ENCODE peak calls at places on chromosomes 6 and 20, in four cellular contexts. S is right cardiac atrium, P is aorta, Q is heart right ventricle. B is an unnamed sample.
A peak's percentile ranks its signal among the peaks of the same experiment; 100 is the strongest.

GRCh38 chr6:21238208-21238607 is 355.3 kb upstream of the SOX4 start:
- ATAC-seq in S (no peak), P (no peak), Q (no peak), B (no peak)

GRCh38 chr20:58647814-58648501 is 3.1 kb upstream of the STX16 start:
- ATAC-seq in S (no peak), P (peak; percentile 57), Q (no peak), B (peak; percentile 62)

GRCh38 chr6:102085257-102085656 is 691.7 kb downstream of the GRIK2 start:
- ATAC-seq in S (no peak), P (no peak), Q (no peak), B (no peak)

GRCh38 chr6:118606268-118606667 is 45.1 kb downstream of the CEP85L start:
- ATAC-seq in S (no peak), P (no peak), Q (no peak), B (no peak)

GRCh38 chr6:170445487-170445886 is 107.6 kb downstream of the PSMB1 start:
- ATAC-seq in S (no peak), P (no peak), Q (no peak), B (no peak)

GRCh38 chr6:49348561-49348960 is 114.5 kb downstream of the MMUT start:
- ATAC-seq in S (no peak), P (no peak), Q (no peak), B (no peak)

GRCh38 chr20:40525356-40525755 is 163.7 kb downstream of the MAFB start:
- ATAC-seq in S (no peak), P (no peak), Q (no peak), B (no peak)

GRCh38 chr6:33289784-33290315 is 449 bp downstream of the PFDN6 start:
- ATAC-seq in S (peak; percentile 6), P (peak; percentile 2), Q (peak; percentile 2), B (no peak)

GRCh38 chr6:90127589-90127988 is 169.1 kb downstream of the BACH2 start:
- ATAC-seq in S (no peak), P (no peak), Q (no peak), B (no peak)

GRCh38 chr6:158242071-158242606 is 70.1 kb upstream of the TULP4 start:
- ATAC-seq in S (peak; percentile 26), P (no peak), Q (no peak), B (no peak)

GRCh38 chr20:44215125-44215524 is 4.6 kb upstream of the OSER1 start:
- ATAC-seq in S (no peak), P (no peak), Q (peak; percentile 20), B (no peak)

GRCh38 chr6:13194852-13195251 is 133.5 kb downstream of the TBC1D7 start:
- ATAC-seq in S (peak; percentile 44), P (peak; percentile 54), Q (no peak), B (no peak)

GRCh38 chr20:46666818-46667515 is 15.7 kb upstream of the SLC13A3 start:
- ATAC-seq in S (no peak), P (no peak), Q (no peak), B (no peak)

GRCh38 chr6:82144852-82145332 is 102.7 kb downstream of the IBTK start:
- ATAC-seq in S (peak; percentile 94), P (peak; percentile 81), Q (peak; percentile 92), B (peak; percentile 62)

GRCh38 chr6:159110013-159110412 is 59.2 kb upstream of the FNDC1 start:
- ATAC-seq in S (no peak), P (no peak), Q (no peak), B (no peak)

GRCh38 chr6:10398439-10399218 is 16.2 kb downstream of the TFAP2A start:
- ATAC-seq in S (no peak), P (no peak), Q (no peak), B (no peak)

GRCh38 chr6:143090314-143091044 is 29.8 kb downstream of the AIG1 start:
- ATAC-seq in S (no peak), P (no peak), Q (no peak), B (no peak)

GRCh38 chr6:11771473-11772048 is 7.0 kb downstream of the ADTRP start:
- ATAC-seq in S (no peak), P (peak; percentile 9), Q (no peak), B (no peak)
- H3K27ac ChIP-seq in S (peak overlapping the region; percentile 37), P (peak overlapping the region; percentile 93), Q (peak overlapping the region; percentile 89), B (peak overlapping the region; percentile 86)

DNA sequence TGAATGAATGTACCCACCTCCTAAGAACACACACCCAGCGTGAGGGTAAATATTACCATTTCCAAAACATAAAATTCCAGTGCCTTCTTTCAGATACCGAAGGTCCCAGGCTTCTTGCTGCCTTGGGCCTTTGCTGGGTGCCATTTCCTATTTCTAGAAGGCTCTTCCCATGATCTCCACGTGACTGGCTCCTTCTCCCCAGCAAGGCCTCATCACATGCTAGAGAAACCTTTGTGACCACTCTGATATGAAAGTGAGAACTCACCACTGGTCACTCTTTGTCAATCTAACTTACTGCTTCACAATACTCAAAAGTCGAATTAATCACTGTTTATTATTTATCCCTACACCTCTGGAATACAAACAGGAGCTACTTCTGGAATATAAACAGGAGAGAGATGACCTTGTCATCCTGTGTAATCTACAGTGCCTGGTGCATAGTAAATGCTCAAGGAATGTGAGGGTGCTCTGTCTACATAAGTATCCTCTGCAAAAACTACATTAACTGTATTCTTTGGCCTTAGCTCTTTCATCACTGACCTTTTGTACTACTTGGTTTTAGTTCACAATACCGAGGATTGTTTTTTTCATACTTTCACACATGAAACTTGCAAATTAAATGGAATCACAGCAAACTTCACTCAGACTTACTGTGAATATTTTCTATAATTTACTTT is 1.6 kb downstream of the STX7 start:
- ATAC-seq in S (no peak), P (no peak), Q (no peak), B (no peak)
- H3K27ac ChIP-seq in S (no peak overlapping the region), P (no peak overlapping the region), Q (peak overlapping the region; percentile 92), B (peak overlapping the region; percentile 90)

DNA sequence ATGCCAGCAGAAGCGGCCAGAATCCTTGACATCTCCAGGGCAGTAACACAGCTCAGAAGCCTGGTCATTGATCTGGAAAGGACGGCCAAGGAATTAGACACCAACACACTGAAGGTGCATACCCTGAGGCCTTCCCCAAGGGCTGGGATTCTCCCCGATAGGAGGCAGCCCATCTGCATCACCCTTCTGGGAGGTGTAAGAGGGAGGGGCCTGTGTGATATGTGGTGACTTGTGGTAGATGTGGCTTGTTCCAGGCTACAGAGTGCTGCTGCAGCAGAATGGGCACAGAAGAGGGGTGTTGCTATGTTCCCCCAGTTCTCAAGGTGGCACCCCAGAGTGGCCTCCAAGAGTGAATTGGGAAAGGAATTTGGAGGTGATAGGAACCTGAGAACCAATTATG is 11.2 kb downstream of the TRIM40 start:
- ATAC-seq in S (peak; percentile 35), P (no peak), Q (no peak), B (no peak)
- H3K27ac ChIP-seq in S (no peak overlapping the region), P (no peak overlapping the region), Q (no peak overlapping the region), B (no peak overlapping the region)

DNA sequence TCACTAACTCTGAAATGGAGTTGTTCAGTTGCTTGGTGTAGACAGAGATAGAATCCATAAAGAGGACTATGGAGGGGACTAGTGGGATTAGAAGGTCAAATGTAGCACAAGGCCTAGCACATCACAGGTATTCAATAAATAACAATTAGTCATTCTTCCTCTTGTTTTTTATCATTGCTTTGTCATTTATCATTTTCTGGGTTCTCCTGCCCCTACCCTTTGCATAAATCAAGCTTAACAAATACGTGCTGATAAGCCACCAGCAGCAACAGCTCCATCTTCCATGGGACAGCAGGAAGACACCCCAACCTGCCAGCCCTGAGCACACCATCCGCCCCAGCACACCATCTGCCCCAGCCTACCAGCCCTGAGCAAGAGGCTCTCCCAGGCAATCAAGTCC is 23.1 kb downstream of the TRAM2 start:
- ATAC-seq in S (no peak), P (no peak), Q (no peak), B (no peak)
- H3K27ac ChIP-seq in S (no peak overlapping the region), P (no peak overlapping the region), Q (no peak overlapping the region), B (no peak overlapping the region)

GRCh38 chr6:139446104-139446715 is 71.8 kb upstream of the CITED2 start:
- ATAC-seq in S (no peak), P (no peak), Q (no peak), B (no peak)
- H3K27ac ChIP-seq in S (no peak overlapping the region), P (no peak overlapping the region), Q (peak overlapping the region; percentile 28), B (no peak overlapping the region)

GRCh38 chr6:71287926-71288227 is 734 bp upstream of the OGFRL1 start:
- ATAC-seq in S (peak; percentile 8), P (peak; percentile 17), Q (peak; percentile 16), B (peak; percentile 1)
- H3K27ac ChIP-seq in S (peak overlapping the region; percentile 91), P (peak overlapping the region; percentile 75), Q (peak overlapping the region; percentile 97), B (peak overlapping the region; percentile 91)

GRCh38 chr6:117493470-117493869 is 11.0 kb downstream of the DCBLD1 start:
- ATAC-seq in S (no peak), P (no peak), Q (no peak), B (no peak)
- H3K27ac ChIP-seq in S (peak overlapping the region; percentile 58), P (no peak overlapping the region), Q (peak overlapping the region; percentile 72), B (no peak overlapping the region)

GRCh38 chr6:127748290-127748689 is 152.6 kb downstream of the THEMIS start:
- ATAC-seq in S (no peak), P (no peak), Q (no peak), B (no peak)
- H3K27ac ChIP-seq in S (no peak overlapping the region), P (no peak overlapping the region), Q (no peak overlapping the region), B (no peak overlapping the region)

DNA sequence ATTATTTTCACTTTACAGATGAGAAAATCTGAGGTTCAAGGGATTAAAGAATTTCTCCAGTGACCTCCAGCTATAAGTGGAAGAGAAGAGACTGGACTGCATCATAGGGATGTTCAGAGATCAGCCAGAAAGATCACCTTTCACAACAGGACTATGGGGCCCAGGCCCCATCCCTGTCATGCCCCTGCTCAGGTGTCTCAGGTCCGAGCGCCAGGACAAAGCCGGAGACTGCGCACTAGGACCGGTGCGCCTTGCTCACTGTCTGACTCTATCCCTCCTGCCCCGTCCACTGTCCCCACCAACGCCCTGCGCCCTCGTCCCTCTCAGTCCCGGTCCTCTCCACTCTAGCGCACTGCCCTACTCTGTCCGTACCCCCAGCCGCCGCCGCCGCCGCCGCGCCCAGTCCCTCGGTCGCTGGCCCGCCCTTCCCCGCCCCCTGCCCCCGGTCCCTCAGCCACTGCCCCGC is 548 bp upstream of the RAD21L1 start:
- ATAC-seq in S (no peak), P (peak; percentile 81), Q (peak; percentile 62), B (peak; percentile 83)
- H3K27ac ChIP-seq in S (peak overlapping the region; percentile 56), P (no peak overlapping the region), Q (no peak overlapping the region), B (no peak overlapping the region)

DNA sequence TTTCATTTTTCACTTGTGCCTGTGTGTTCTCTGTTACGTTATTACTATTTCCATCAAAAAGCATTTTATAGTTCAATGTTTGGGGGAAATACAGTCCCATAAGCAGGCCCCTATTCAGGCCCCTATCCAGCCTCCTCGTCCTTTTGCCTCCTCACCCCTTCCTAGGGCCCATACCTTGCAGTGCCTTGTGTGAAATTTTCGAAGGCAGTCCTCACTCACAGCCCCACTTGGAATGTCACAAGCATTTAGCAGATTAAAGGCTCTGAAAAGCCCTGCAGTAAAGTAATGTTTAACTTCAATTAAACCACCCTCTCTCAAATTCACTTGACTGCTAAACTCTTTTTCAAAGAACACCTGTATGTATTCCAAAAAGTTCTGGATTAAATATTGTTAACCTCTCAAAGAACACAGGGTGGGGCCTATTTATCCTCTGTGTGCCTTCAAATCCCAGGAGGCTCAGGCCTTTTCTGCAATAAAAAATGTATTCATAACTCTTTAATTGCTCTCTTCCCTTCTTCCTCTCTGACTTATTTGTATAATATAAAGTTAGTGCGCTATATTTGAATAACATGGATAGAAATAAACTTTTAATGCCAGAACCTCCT is 202.5 kb downstream of the FOXA2 start:
- ATAC-seq in S (no peak), P (no peak), Q (no peak), B (no peak)
- H3K27ac ChIP-seq in S (no peak overlapping the region), P (no peak overlapping the region), Q (no peak overlapping the region), B (no peak overlapping the region)